ENCODE peak calls at places on chromosome 20, in ten cellular contexts. U is A549, Z is stomach, F is sigmoid colon, L is ovary, V is upper lobe of left lung, A is transverse colon, X is esophagus muscularis mucosa, C is tibial nerve, W is GM12878. I is an unnamed sample.

GRCh38 chr20:48025061-48025515 is 239.8 kb upstream of the SULF2 start:
- DNase-seq in L (peak; percentile 89), X (no peak), V (peak; percentile 44), Z (no peak), C (peak; percentile 24), W (no peak), F (no peak), U (no peak), A (no peak), I (no peak)

GRCh38 chr20:1830240-1830639 is 65.0 kb upstream of the SIRPA start:
- DNase-seq in V (no peak), A (no peak), Z (no peak), C (no peak), W (no peak), X (no peak), U (peak; percentile 91), L (peak; percentile 39), F (no peak), I (no peak)

GRCh38 chr20:3857405-3857804 is 10.8 kb downstream of the MAVS start:
- DNase-seq in X (no peak), C (no peak), W (no peak), U (no peak), L (no peak), V (peak; percentile 52), A (peak; percentile 32), F (no peak), Z (no peak), I (no peak)

GRCh38 chr20:35742741-35743523 is 872 bp upstream of the RBM39 start:
- DNase-seq in L (no peak), F (no peak), X (no peak), Z (no peak), A (no peak), W (peak; percentile 59), C (no peak), U (no peak), V (no peak), I (no peak)

GRCh38 chr20:3045042-3045815 is 623 bp upstream of the MRPS26 start:
- DNase-seq in F (peak; percentile 90), W (no peak), V (no peak), X (peak; percentile 96), A (peak; percentile 86), U (peak; percentile 89), Z (peak; percentile 77), C (peak; percentile 62), L (no peak), I (peak; percentile 94)

GRCh38 chr20:17661121-17661744 is 20.8 kb downstream of the RRBP1 start:
- DNase-seq in L (no peak), W (no peak), A (peak; percentile 41), V (no peak), C (peak; percentile 8), U (no peak), Z (no peak), X (no peak), F (peak; percentile 55), I (no peak)

GRCh38 chr20:34143951-34144350 is 31.9 kb upstream of the EIF2S2 start:
- DNase-seq in V (no peak), L (no peak), C (no peak), W (no peak), Z (no peak), U (no peak), A (no peak), F (no peak), X (no peak), I (no peak)

GRCh38 chr20:11178946-11179654 is 505.3 kb upstream of the JAG1 start:
- DNase-seq in V (no peak), A (no peak), Z (no peak), L (no peak), X (no peak), C (no peak), F (no peak), U (peak; percentile 28), W (no peak), I (no peak)

GRCh38 chr20:11350126-11351005 is 567.3 kb upstream of the BTBD3 start:
- DNase-seq in X (no peak), F (no peak), C (no peak), A (no peak), W (no peak), U (no peak), L (no peak), Z (no peak), V (no peak), I (no peak)

DNA sequence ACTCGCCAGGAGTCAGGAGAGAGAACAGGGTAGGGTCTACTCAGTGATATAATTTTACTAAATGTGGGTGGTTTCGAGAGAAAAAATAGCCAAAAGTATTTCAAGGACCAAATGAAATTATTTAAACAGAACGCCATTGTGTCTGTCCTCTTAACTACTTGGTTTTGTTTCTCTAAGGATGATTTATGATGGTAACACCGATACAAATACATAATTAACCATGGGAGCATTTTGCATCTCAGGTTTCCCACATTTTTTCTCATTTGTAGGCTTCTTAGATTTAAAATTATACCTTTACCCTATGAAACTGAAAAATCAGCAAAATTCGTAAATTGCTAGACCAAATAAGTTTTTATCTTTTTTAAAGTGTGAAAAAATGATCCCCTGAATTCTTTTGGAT is 188.2 kb downstream of the ZFP64 start:
- DNase-seq in C (no peak), X (no peak), V (no peak), A (no peak), Z (no peak), F (no peak), W (no peak), U (no peak), L (no peak), I (no peak)
- H3K4me1 ChIP-seq in C (no peaks in the 10 kb centered on the region), X (no peaks in the 10 kb centered on the region), V (no peaks in the 10 kb centered on the region), A (no peaks in the 10 kb centered on the region), Z (no peaks in the 10 kb centered on the region), F (no peaks in the 10 kb centered on the region), W (no peaks in the 10 kb centered on the region), U (peaks cover 9% of the 10 kb centered on the region), L (no peaks in the 10 kb centered on the region), I (no peaks in the 10 kb centered on the region)

DNA sequence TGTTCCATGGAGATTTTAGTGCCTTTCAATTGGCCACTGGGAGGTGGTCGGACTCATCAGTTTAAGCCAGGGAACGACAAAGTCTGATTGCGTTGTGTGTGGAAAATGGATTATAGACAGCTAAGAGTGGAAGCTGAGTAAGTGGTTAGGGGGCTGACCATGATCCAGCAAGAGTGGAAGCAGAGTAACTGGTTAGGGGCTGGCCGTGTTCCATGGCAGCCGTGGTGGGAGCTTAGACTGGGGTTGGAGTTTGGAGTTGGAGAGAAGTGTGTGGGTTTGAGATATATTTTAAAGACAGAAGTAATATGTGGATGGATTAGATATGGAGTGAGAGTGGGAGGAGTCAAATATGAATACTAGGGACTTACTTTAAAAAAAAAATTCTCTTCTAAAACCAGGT is 41.7 kb downstream of the LRRN4 start:
- DNase-seq in L (no peak), A (no peak), F (no peak), Z (no peak), U (no peak), C (no peak), W (no peak), X (no peak), V (no peak), I (no peak)
- TF ChIP-seq POLR2A in L (no peak), A (no peak), F (no peak), Z (no peak), U (no peak), C (no peak), W (no peak), X (no peak), V (no peak), I (no peak)

DNA sequence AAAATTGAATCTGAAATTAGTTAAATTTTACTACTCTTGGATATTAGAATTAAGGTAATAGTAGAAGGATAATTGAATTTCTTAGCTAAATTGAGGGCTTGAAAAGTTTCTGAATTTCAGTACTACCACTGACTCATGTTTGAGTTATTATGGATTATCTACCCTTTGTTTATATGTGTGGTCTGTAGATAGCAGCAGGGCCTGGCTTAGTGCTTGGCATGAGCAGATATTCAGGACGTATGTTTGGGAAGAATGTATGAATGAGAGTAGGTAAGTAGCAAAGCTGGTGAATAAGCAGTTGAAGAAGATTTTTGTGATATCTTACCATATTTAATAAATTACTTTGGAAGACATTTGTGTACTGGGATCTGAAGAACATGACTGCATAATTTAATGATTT is 152.7 kb downstream of the MACROD2 start:
- DNase-seq in W (no peak), U (no peak), A (no peak), X (no peak), V (no peak), Z (no peak), L (no peak), C (no peak), F (no peak), I (no peak)
- TF ChIP-seq EP300 in W (no peak), U (no peak), A (no peak), X (no peak), V (no peak), Z (no peak), L (no peak), C (no peak), F (no peak), I (no peak)

GRCh38 chr20:53609501-53610445 is 16.1 kb upstream of the ZNF217 start:
- DNase-seq in F (peak; percentile 74), V (no peak), C (no peak), A (peak; percentile 66), Z (peak; percentile 45), L (peak; percentile 44), X (no peak), W (no peak), U (peak; percentile 57), I (peak; percentile 66)
- H3K4me1 ChIP-seq in F (peaks cover 13% of the 10 kb centered on the region), V (peaks cover 18% of the 10 kb centered on the region), C (no peaks in the 10 kb centered on the region), A (peaks cover 9% of the 10 kb centered on the region), Z (peaks cover 53% of the 10 kb centered on the region), L (peaks cover 10% of the 10 kb centered on the region), X (peaks cover 15% of the 10 kb centered on the region), W (peaks cover 15% of the 10 kb centered on the region), U (peaks cover 63% of the 10 kb centered on the region), I (peaks cover 52% of the 10 kb centered on the region)

GRCh38 chr20:59835448-59836395 is 97.7 kb downstream of the SYCP2 start:
- DNase-seq in V (no peak), A (peak; percentile 65), F (peak; percentile 67), X (peak; percentile 86), W (no peak), U (no peak), L (peak; percentile 72), C (peak; percentile 47), Z (no peak), I (no peak)
- TF ChIP-seq POLR2A in V (no peak), A (peak; percentile 46), F (peak; percentile 51), X (no peak), W (no peak), U (no peak), L (no peak), C (peak; percentile 38), Z (no peak), I (no peak)

DNA sequence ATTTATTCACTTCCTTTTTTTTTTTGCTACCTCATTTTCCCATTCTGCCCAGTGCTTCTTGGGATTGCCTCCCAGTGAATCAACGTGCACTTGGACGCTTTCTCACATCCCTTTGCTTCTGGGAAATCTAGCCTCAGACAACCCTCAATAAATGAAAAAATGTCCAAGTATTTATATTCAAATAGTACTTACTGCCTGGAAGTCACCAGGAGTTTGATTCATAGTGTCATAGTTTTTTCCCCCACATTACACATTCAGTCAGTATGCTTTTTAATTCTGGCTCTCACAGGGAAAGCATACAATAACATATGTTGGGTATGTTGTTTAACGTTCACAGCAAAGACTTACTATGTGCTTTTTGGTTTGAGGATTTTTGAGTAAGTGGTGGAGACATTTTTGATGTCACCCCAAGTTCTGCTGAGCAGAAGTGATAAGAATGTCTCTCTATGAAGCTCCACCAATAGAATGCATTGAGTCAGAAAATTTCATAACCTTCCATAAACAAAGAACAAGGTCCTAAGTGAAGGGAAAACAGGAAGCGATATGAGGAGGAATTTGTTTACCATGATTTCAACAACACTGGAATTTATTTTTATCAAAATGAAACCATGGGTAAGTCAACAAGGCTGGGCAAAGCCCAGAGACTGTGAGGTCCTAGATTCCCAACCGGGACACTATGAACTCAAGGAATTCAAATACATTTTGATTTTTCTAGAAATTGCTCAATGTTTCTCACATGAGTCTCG is 301.2 kb upstream of the BMP2 start:
- DNase-seq in X (no peak), F (no peak), U (no peak), W (no peak), C (no peak), Z (no peak), L (no peak), V (no peak), A (no peak), I (no peak)
- TF ChIP-seq EP300 in X (no peak), F (no peak), U (no peak), W (no peak), C (no peak), Z (no peak), L (no peak), V (no peak), A (no peak), I (no peak)